ENCODE peak calls at places on chromosomes 16 and 17, in five cellular contexts. G is CD8-positive, alpha-beta memory T cell; D is aorta; X is GM23248; V is heart right ventricle. H is an unnamed sample. For H3K9me3, the result is how much of the 10 kb centered on the place peaks cover.

GRCh38 chr16:68643847-68644246 is 1.3 kb upstream of the CDH3 start:
- DNase-seq in G (no peak), D (no peak), X (no peak), V (no peak), H (no peak)

GRCh38 chr16:86306811-86307517 is 203.4 kb upstream of the FOXF1 start:
- DNase-seq in V (no peak), X (peak), G (no peak), D (no peak), H (no peak)

GRCh38 chr16:50182441-50182840 is 29.3 kb downstream of the TENT4B start:
- DNase-seq in V (no peak), D (no peak), X (no peak), G (no peak), H (no peak)

GRCh38 chr16:27924411-27925118 is 138.9 kb downstream of the GSG1L start:
- DNase-seq in V (no peak), G (no peak), X (no peak), D (no peak), H (no peak)

GRCh38 chr16:85259831-85260165 is 147.5 kb upstream of the CIBAR2 start:
- DNase-seq in X (no peak), D (no peak), V (no peak), G (no peak), H (no peak)

GRCh38 chr17:70067104-70067503 is 7.9 kb upstream of the KCNJ16 start:
- DNase-seq in G (no peak), D (no peak), X (no peak), V (no peak), H (no peak)

GRCh38 chr16:14284930-14285541 is 213.9 kb downstream of the MRTFB start:
- DNase-seq in D (peak), X (peak), G (no peak), V (no peak), H (peak)

GRCh38 chr17:49106366-49107210 is 26.0 kb upstream of the B4GALNT2 start:
- DNase-seq in X (peak), D (no peak), V (no peak), G (no peak), H (peak)

GRCh38 chr16:28475221-28475620 is 3.1 kb upstream of the NPIPB7 start:
- DNase-seq in X (no peak), G (no peak), D (no peak), V (no peak), H (no peak)

GRCh38 chr17:27323538-27324212 is 29.8 kb downstream of the WSB1 start:
- DNase-seq in G (no peak), V (peak), D (peak), X (peak), H (peak)

GRCh38 chr16:76910931-76911330 is 280.1 kb upstream of the MON1B start:
- DNase-seq in X (peak), D (no peak), V (no peak), G (no peak), H (no peak)

GRCh38 chr16:87535457-87535854 is 42.6 kb upstream of the ZCCHC14 start:
- DNase-seq in V (no peak), X (no peak), G (no peak), D (peak), H (no peak)

GRCh38 chr16:87534030-87534653 is 41.3 kb upstream of the ZCCHC14 start:
- DNase-seq in D (peak), X (no peak), G (no peak), V (no peak), H (no peak)

GRCh38 chr16:87534751-87535150 is 41.9 kb upstream of the ZCCHC14 start:
- DNase-seq in D (no peak), V (no peak), G (no peak), X (no peak), H (no peak)

GRCh38 chr16:87536795-87537142 is 43.9 kb upstream of the ZCCHC14 start:
- DNase-seq in X (no peak), V (no peak), D (no peak), G (no peak), H (no peak)

DNA sequence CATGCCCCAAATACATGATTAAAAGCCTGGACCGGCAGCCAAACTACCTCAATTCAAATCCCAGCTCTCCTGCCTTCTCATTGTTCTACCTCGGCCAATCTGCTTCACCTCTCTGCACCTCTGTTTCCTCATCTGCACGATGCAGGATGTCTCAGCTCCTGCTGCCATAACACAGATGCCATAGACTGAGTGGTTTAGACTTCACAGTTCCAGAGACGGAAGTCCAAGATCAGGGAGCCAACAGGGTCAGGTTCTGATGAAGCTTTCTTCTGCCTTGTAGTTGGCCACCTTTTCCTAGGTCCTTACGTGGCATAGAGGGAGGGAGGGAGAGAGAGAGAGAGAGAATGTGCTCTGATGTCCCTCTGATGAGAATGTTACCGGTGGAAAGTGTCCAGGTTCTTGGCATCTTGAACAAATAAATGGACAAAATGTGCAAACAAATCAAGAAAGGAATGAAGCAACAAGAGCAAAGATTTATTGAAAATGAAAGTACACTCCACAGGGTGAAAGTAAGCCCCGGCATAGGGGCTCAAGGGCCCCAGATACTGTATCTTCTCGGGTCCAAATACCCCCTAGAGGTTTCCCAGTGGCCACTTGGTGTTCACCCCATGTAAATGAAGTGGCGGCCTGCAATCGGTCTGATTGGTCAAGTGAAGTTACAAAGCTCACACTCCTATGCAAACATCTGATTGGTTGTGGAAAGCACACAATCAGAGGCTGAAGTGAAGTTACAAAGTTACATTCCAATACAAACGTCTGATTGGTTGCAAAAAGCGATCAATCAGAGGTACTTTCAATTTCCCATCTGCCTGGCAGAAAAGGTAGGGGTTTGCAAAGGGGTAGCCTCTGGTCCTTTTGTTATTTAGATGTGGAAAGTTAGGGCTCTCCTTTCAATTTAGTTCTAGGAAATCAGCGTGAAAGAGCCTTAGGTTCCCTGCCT is 43.3 kb upstream of the ZCCHC14 start:
- DNase-seq in D (peak), V (no peak), X (no peak), G (no peak), H (no peak)
- H3K9me3 ChIP-seq in D (under half), V (under half), X (under half), G (under half), H (under half)

GRCh38 chr17:9229160-9229825 is 208.0 kb downstream of the NTN1 start:
- DNase-seq in V (no peak), G (no peak), X (no peak), D (peak), H (no peak)
- H3K27ac ChIP-seq in V (no peak), G (no peak), X (peak), D (no peak), H (peak)

DNA sequence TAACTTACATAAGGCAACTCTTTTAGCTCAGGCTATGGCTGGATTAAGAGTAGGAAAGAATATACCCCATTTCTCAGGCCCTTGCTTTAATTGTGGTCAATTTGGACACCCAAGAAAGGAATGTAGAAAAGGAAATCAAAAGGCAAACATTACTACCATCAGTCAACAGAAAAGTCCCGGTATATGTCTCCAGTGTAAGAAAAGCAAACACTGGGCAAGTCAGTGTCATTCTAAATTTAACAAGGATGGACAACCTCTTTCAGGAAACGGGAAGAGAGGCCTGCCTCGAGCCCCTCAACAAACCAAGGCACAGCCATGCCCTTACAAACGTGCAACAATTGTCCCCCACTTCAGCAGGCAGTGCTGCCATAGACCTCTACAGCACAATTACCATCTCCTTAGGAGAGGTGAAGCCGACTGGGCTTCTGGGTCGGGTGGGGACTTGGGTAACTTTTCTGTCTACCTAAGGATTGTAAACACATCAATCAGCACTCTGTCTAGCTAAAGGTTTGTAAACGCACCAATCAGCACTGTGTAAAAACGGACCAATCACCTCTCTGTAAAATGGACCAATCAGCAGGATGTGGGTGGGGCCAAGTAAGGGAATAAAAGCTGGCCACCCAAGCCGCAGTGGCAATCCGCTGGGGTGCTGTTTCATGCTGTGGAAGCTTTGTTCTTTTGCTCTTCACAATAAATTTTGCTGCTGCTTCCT is 12.4 kb downstream of the MRPL58 start:
- DNase-seq in D (no peak), V (no peak), X (no peak), G (peak), H (no peak)
- H3K9me3 ChIP-seq in D (under half), V (under half), X (under half), G (under half), H (under half)

DNA sequence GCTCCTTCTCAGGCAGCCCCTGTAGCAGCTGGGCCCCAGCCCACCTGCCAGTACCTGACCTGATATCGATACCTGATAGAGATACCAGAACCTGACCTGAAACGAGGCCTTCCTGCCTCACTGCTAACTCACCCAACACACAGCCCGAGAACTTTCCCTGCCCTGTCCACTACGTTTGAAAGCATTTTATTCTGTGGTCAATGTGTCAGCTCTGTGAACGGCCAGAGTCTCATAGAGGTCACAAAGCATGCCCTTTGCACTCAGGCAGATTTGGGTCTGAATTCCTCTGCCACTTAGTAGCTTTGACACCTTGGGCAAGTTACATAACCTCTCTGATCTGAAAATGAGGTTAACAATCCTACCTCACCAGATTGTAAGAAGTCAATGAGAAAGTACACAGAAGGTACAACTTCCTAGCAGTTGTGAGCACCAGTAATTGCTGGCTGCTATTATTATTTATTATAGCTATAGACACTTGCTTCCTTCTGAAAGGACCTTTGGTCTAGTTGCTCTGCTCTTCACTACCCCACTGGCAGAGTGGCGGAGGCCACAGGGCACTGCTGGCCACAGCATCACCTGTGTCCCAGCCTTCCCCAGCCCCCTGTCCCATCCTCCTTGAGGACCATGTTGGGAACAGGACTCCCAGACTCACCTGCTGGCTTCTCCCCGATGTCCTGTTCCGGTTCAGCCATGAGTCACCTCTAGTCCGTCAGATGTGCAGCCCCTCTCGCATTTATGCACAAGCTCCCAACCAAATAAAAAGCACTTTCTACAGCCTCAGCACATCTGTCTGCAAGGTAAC is 895 bp downstream of the ANKRD40CL start:
- DNase-seq in X (no peak), G (no peak), D (no peak), V (no peak), H (peak)
- H3K27ac ChIP-seq in X (no peak), G (no peak), D (no peak), V (no peak), H (peak)

H was measured in small intestine.